ENCODE peak calls at places on chromosomes 1 and 21, in six cellular contexts. T is CD8-positive, alpha-beta T cell; G is HEK293T; U is T-helper 17 cell; I is OCI-M1; H is astrocyte of the cerebellum. E is an unnamed sample.

GRCh38 chr1:111602302-111602701 is 17.3 kb upstream of the RAP1A start:
- DNase-seq in I (no peak), U (no peak), G (no peak), T (no peak), H (no peak), E (no peak)

GRCh38 chr1:5889901-5890300 is 102.3 kb downstream of the NPHP4 start:
- DNase-seq in I (no peak), U (no peak), T (no peak), G (no peak), H (no peak), E (no peak)

GRCh38 chr1:44674113-44675000 is at the start of the genes ARMH1 and TMEM53:
- DNase-seq in U (peak), H (peak), I (peak), G (peak), T (peak), E (peak)

GRCh38 chr1:112904071-112904830 is 51.7 kb downstream of the SLC16A1 start:
- DNase-seq in U (no peak), T (no peak), H (peak), I (peak), G (no peak), E (no peak)

GRCh38 chr1:211939876-211940468 is 95.4 kb downstream of the INTS7 start:
- DNase-seq in G (no peak), T (no peak), H (no peak), U (no peak), I (no peak), E (no peak)

GRCh38 chr1:240811261-240811660 is 199.3 kb upstream of the GREM2 start:
- DNase-seq in U (no peak), T (no peak), G (no peak), I (no peak), H (no peak), E (no peak)

GRCh38 chr1:242489545-242489944 is 35.0 kb downstream of the PLD5 start:
- DNase-seq in I (no peak), T (no peak), U (no peak), G (no peak), H (no peak), E (no peak)

GRCh38 chr1:71857862-71858261 is 424.5 kb downstream of the NEGR1 start:
- DNase-seq in I (no peak), G (no peak), U (no peak), H (peak), T (no peak), E (no peak)

GRCh38 chr1:43619996-43620920 is 29.7 kb upstream of the KDM4A start:
- DNase-seq in H (no peak), I (no peak), G (no peak), T (no peak), U (no peak), E (no peak)

GRCh38 chr1:75373542-75374159 is 237.3 kb downstream of the SLC44A5 start:
- DNase-seq in H (no peak), I (no peak), G (no peak), T (no peak), U (no peak), E (no peak)

GRCh38 chr21:45270306-45270821 is 17.3 kb downstream of the POFUT2 start:
- DNase-seq in I (peak), U (no peak), H (no peak), G (no peak), T (no peak), E (no peak)

GRCh38 chr1:218374972-218375371 is 29.8 kb downstream of the TGFB2 start:
- DNase-seq in T (no peak), I (no peak), H (no peak), G (no peak), U (no peak), E (no peak)

GRCh38 chr1:207313131-207313530 is 8.3 kb upstream of the CD55 start:
- DNase-seq in G (no peak), T (no peak), I (peak), H (no peak), U (no peak), E (no peak)

GRCh38 chr1:202376247-202376646 is 27.7 kb downstream of the PPP1R12B start:
- DNase-seq in I (peak), U (no peak), H (no peak), T (no peak), G (no peak), E (no peak)

GRCh38 chr1:163174524-163175437 is 27.9 kb downstream of the RGS5 start:
- DNase-seq in I (peak), H (peak), U (peak), T (no peak), G (peak), E (no peak)

GRCh38 chr21:28336299-28336698 is 656.4 kb downstream of the LTN1 start:
- DNase-seq in H (peak), G (no peak), U (no peak), T (no peak), I (peak), E (no peak)

GRCh38 chr1:62184291-62184690 is 10.4 kb upstream of the L1TD1 start:
- DNase-seq in T (no peak), G (no peak), H (no peak), I (no peak), U (no peak), E (no peak)

GRCh38 chr1:17170571-17170970 is 34.4 kb upstream of the PADI1 start:
- DNase-seq in U (no peak), H (peak), G (no peak), T (no peak), I (no peak), E (no peak)

GRCh38 chr1:12697406-12697805 is 18.5 kb upstream of the AADACL3 start:
- DNase-seq in I (no peak), U (no peak), T (no peak), G (no peak), H (no peak), E (no peak)

GRCh38 chr1:36136535-36136934 is 11.5 kb upstream of the COL8A2 start:
- DNase-seq in T (no peak), H (peak), U (no peak), G (no peak), I (no peak), E (no peak)

GRCh38 chr21:39137248-39138186 is 45.7 kb downstream of the PSMG1 start:
- DNase-seq in G (no peak), I (peak), U (no peak), H (no peak), T (no peak), E (no peak)

GRCh38 chr1:79074975-79075374 is 68.4 kb upstream of the ADGRL4 start:
- DNase-seq in U (no peak), G (no peak), T (no peak), H (no peak), I (no peak), E (no peak)

GRCh38 chr1:247077234-247077633 is 1.4 kb downstream of the ZNF670 start:
- DNase-seq in H (no peak), I (peak), U (no peak), G (no peak), T (no peak), E (no peak)

GRCh38 chr1:107840746-107841145 is 124.2 kb downstream of the VAV3 start:
- DNase-seq in G (no peak), U (no peak), H (no peak), I (no peak), T (no peak), E (no peak)

GRCh38 chr1:10257851-10258250 is 47.5 kb downstream of the KIF1B start:
- DNase-seq in G (no peak), U (no peak), I (no peak), T (no peak), H (no peak), E (no peak)

GRCh38 chr1:151047925-151048644 is 534 bp downstream of the C1orf56 start:
- DNase-seq in H (no peak), T (peak), I (peak), G (peak), U (peak), E (no peak)

GRCh38 chr1:149936076-149936991 is at the start of gene MTMR11:
- DNase-seq in I (peak), H (no peak), G (peak), U (no peak), T (no peak), E (no peak)

E was measured in activated effector memory CD4-positive, alpha-beta T cell treated with Interleukin-2 at 50 U/mL for 16 hours.